ENCODE peak calls at places on chromosomes 5 and 9, in five cellular contexts. E, X, M, C and Z are unnamed samples.

GRCh38 chr9:99181621-99182020 is 40.1 kb downstream of the ALG2 start:
- DNase-seq in X (no peak), E (peak; percentile 86), C (no peak), M (peak; percentile 69), Z (no peak)

GRCh38 chr5:74626386-74627222 is 13.9 kb downstream of the ENC1 start:
- DNase-seq in E (no peak), M (no peak), C (no peak), X (no peak), Z (no peak)

GRCh38 chr5:100905259-100905914 is 2.3 kb upstream of the ST8SIA4 start:
- DNase-seq in C (no peak), M (no peak), X (no peak), E (peak; percentile 67), Z (no peak)

GRCh38 chr9:110887276-110887675 is 151.0 kb downstream of the LPAR1 start:
- DNase-seq in E (no peak), M (no peak), X (no peak), C (no peak), Z (no peak)

GRCh38 chr9:126112135-126112720 is 214.4 kb upstream of the MVB12B start:
- DNase-seq in M (no peak), E (no peak), C (no peak), X (no peak), Z (peak; percentile 60)

GRCh38 chr9:37574241-37574721 is 1.9 kb downstream of the FBXO10 start:
- DNase-seq in M (peak; percentile 21), X (no peak), C (no peak), E (no peak), Z (no peak)

GRCh38 chr5:15524712-15525111 is 24.7 kb downstream of the FBXL7 start:
- DNase-seq in X (no peak), M (no peak), E (no peak), C (no peak), Z (no peak)

GRCh38 chr5:67842806-67843205 is 372.8 kb upstream of the PIK3R1 start:
- DNase-seq in X (no peak), M (peak; percentile 39), E (no peak), C (no peak), Z (no peak)

GRCh38 chr9:21995652-21996275 is 1.2 kb downstream of the CDKN2B-AS1 start:
- DNase-seq in X (no peak), M (peak; percentile 66), C (no peak), E (peak; percentile 51), Z (peak; percentile 77)